ENCODE peak calls at places on chromosomes 1 and 21, in nine cellular contexts. One of them, this sample, is unnamed. For H3K9me3, the result is how much of the 10 kb centered on the place peaks cover.

GRCh38 chr1:52032785-52033131 is 852 bp downstream of the KTI12 start:
- DNase-seq in ovary: peak
- DNase-seq in GM23248: peak
- DNase-seq in astrocyte: peak
- DNase-seq in effector memory CD4-positive, alpha-beta T cell: no peak
- DNase-seq in prostate gland: peak
- DNase-seq in lower lobe of right lung: peak
- DNase-seq in CD8-positive, alpha-beta T cell: no peak
- DNase-seq in WERI-Rb-1: no peak
- DNase-seq in this sample: no peak

GRCh38 chr21:35226960-35227741 is 178.0 kb upstream of the RUNX1 start:
- DNase-seq in astrocyte: no peak
- DNase-seq in CD8-positive, alpha-beta T cell: peak
- DNase-seq in lower lobe of right lung: no peak
- DNase-seq in ovary: no peak
- DNase-seq in GM23248: no peak
- DNase-seq in effector memory CD4-positive, alpha-beta T cell: peak
- DNase-seq in WERI-Rb-1: no peak
- DNase-seq in prostate gland: no peak
- DNase-seq in this sample: no peak

GRCh38 chr21:37874481-37874880 is 41.8 kb downstream of the KCNJ6 start:
- DNase-seq in effector memory CD4-positive, alpha-beta T cell: no peak
- DNase-seq in prostate gland: no peak
- DNase-seq in GM23248: no peak
- DNase-seq in astrocyte: no peak
- DNase-seq in CD8-positive, alpha-beta T cell: no peak
- DNase-seq in ovary: no peak
- DNase-seq in WERI-Rb-1: no peak
- DNase-seq in lower lobe of right lung: no peak
- DNase-seq in this sample: no peak

GRCh38 chr1:160282807-160283206 is 2.1 kb downstream of the PEX19 start:
- DNase-seq in lower lobe of right lung: no peak
- DNase-seq in CD8-positive, alpha-beta T cell: no peak
- DNase-seq in GM23248: no peak
- DNase-seq in prostate gland: no peak
- DNase-seq in astrocyte: no peak
- DNase-seq in effector memory CD4-positive, alpha-beta T cell: no peak
- DNase-seq in WERI-Rb-1: no peak
- DNase-seq in ovary: no peak
- DNase-seq in this sample: no peak

GRCh38 chr1:220544901-220545303 is 17.0 kb downstream of the MARK1 start:
- DNase-seq in WERI-Rb-1: peak
- DNase-seq in lower lobe of right lung: no peak
- DNase-seq in prostate gland: no peak
- DNase-seq in GM23248: peak
- DNase-seq in astrocyte: no peak
- DNase-seq in ovary: no peak
- DNase-seq in CD8-positive, alpha-beta T cell: no peak
- DNase-seq in effector memory CD4-positive, alpha-beta T cell: no peak
- DNase-seq in this sample: no peak

GRCh38 chr1:174131032-174131638 is 28.2 kb upstream of the RABGAP1L start:
- DNase-seq in astrocyte: no peak
- DNase-seq in GM23248: no peak
- DNase-seq in ovary: no peak
- DNase-seq in WERI-Rb-1: peak
- DNase-seq in prostate gland: no peak
- DNase-seq in effector memory CD4-positive, alpha-beta T cell: no peak
- DNase-seq in CD8-positive, alpha-beta T cell: no peak
- DNase-seq in lower lobe of right lung: no peak
- DNase-seq in this sample: no peak

GRCh38 chr1:85334962-85335361 is 58.5 kb upstream of the BCL10 start:
- DNase-seq in CD8-positive, alpha-beta T cell: no peak
- DNase-seq in WERI-Rb-1: no peak
- DNase-seq in ovary: no peak
- DNase-seq in GM23248: no peak
- DNase-seq in lower lobe of right lung: no peak
- DNase-seq in effector memory CD4-positive, alpha-beta T cell: no peak
- DNase-seq in astrocyte: peak
- DNase-seq in prostate gland: no peak
- DNase-seq in this sample: no peak

GRCh38 chr1:70462611-70463010 is 51.5 kb downstream of the CTH start:
- DNase-seq in ovary: no peak
- DNase-seq in prostate gland: no peak
- DNase-seq in lower lobe of right lung: no peak
- DNase-seq in GM23248: no peak
- DNase-seq in CD8-positive, alpha-beta T cell: no peak
- DNase-seq in effector memory CD4-positive, alpha-beta T cell: no peak
- DNase-seq in astrocyte: no peak
- DNase-seq in WERI-Rb-1: no peak
- DNase-seq in this sample: no peak

GRCh38 chr1:30888391-30888790 is 20.2 kb downstream of the SDC3 start:
- DNase-seq in WERI-Rb-1: no peak
- DNase-seq in ovary: peak
- DNase-seq in CD8-positive, alpha-beta T cell: no peak
- DNase-seq in prostate gland: peak
- DNase-seq in lower lobe of right lung: no peak
- DNase-seq in effector memory CD4-positive, alpha-beta T cell: no peak
- DNase-seq in GM23248: peak
- DNase-seq in astrocyte: peak
- DNase-seq in this sample: no peak

GRCh38 chr21:38951095-38951745 is 145.5 kb downstream of the ETS2 start:
- DNase-seq in CD8-positive, alpha-beta T cell: no peak
- DNase-seq in prostate gland: no peak
- DNase-seq in astrocyte: no peak
- DNase-seq in lower lobe of right lung: no peak
- DNase-seq in effector memory CD4-positive, alpha-beta T cell: no peak
- DNase-seq in WERI-Rb-1: no peak
- DNase-seq in ovary: no peak
- DNase-seq in GM23248: peak
- DNase-seq in this sample: no peak

GRCh38 chr1:239562095-239562494 is 175.7 kb downstream of the CHRM3 start:
- DNase-seq in lower lobe of right lung: no peak
- DNase-seq in CD8-positive, alpha-beta T cell: no peak
- DNase-seq in astrocyte: no peak
- DNase-seq in GM23248: no peak
- DNase-seq in effector memory CD4-positive, alpha-beta T cell: no peak
- DNase-seq in WERI-Rb-1: no peak
- DNase-seq in prostate gland: no peak
- DNase-seq in ovary: no peak
- DNase-seq in this sample: no peak
- H3K9me3 ChIP-seq in lower lobe of right lung: under half
- H3K9me3 ChIP-seq in CD8-positive, alpha-beta T cell: under half
- H3K9me3 ChIP-seq in astrocyte: under half
- H3K9me3 ChIP-seq in GM23248: under half
- H3K9me3 ChIP-seq in effector memory CD4-positive, alpha-beta T cell: under half
- H3K9me3 ChIP-seq in WERI-Rb-1: under half
- H3K9me3 ChIP-seq in prostate gland: under half
- H3K9me3 ChIP-seq in ovary: under half
- H3K9me3 ChIP-seq in this sample: under half

GRCh38 chr1:152110365-152110859 is 4.8 kb downstream of the TCHH start:
- DNase-seq in effector memory CD4-positive, alpha-beta T cell: no peak
- DNase-seq in CD8-positive, alpha-beta T cell: no peak
- DNase-seq in astrocyte: peak
- DNase-seq in lower lobe of right lung: peak
- DNase-seq in ovary: no peak
- DNase-seq in WERI-Rb-1: peak
- DNase-seq in prostate gland: peak
- DNase-seq in GM23248: peak
- DNase-seq in this sample: no peak
- H3K9me3 ChIP-seq in effector memory CD4-positive, alpha-beta T cell: under half
- H3K9me3 ChIP-seq in CD8-positive, alpha-beta T cell: under half
- H3K9me3 ChIP-seq in astrocyte: under half
- H3K9me3 ChIP-seq in lower lobe of right lung: under half
- H3K9me3 ChIP-seq in ovary: under half
- H3K9me3 ChIP-seq in WERI-Rb-1: half or more
- H3K9me3 ChIP-seq in prostate gland: under half
- H3K9me3 ChIP-seq in GM23248: under half
- H3K9me3 ChIP-seq in this sample: under half

GRCh38 chr1:116751626-116752025 is 2.6 kb upstream of the CD2 start:
- DNase-seq in astrocyte: no peak
- DNase-seq in effector memory CD4-positive, alpha-beta T cell: no peak
- DNase-seq in WERI-Rb-1: no peak
- DNase-seq in ovary: no peak
- DNase-seq in lower lobe of right lung: no peak
- DNase-seq in CD8-positive, alpha-beta T cell: no peak
- DNase-seq in GM23248: no peak
- DNase-seq in prostate gland: no peak
- DNase-seq in this sample: no peak

GRCh38 chr1:116751149-116751548 is 3.1 kb upstream of the CD2 start:
- DNase-seq in astrocyte: no peak
- DNase-seq in prostate gland: no peak
- DNase-seq in WERI-Rb-1: no peak
- DNase-seq in lower lobe of right lung: no peak
- DNase-seq in ovary: no peak
- DNase-seq in CD8-positive, alpha-beta T cell: no peak
- DNase-seq in effector memory CD4-positive, alpha-beta T cell: no peak
- DNase-seq in GM23248: no peak
- DNase-seq in this sample: no peak

GRCh38 chr1:116743535-116743934 is 10.7 kb upstream of the CD2 start:
- DNase-seq in CD8-positive, alpha-beta T cell: no peak
- DNase-seq in ovary: no peak
- DNase-seq in astrocyte: no peak
- DNase-seq in effector memory CD4-positive, alpha-beta T cell: no peak
- DNase-seq in lower lobe of right lung: no peak
- DNase-seq in prostate gland: no peak
- DNase-seq in WERI-Rb-1: no peak
- DNase-seq in GM23248: peak
- DNase-seq in this sample: no peak

GRCh38 chr1:116748272-116748671 is 6.0 kb upstream of the CD2 start:
- DNase-seq in WERI-Rb-1: no peak
- DNase-seq in GM23248: no peak
- DNase-seq in CD8-positive, alpha-beta T cell: no peak
- DNase-seq in lower lobe of right lung: no peak
- DNase-seq in prostate gland: no peak
- DNase-seq in astrocyte: no peak
- DNase-seq in effector memory CD4-positive, alpha-beta T cell: no peak
- DNase-seq in ovary: no peak
- DNase-seq in this sample: no peak
- H3K9me3 ChIP-seq in WERI-Rb-1: under half
- H3K9me3 ChIP-seq in GM23248: under half
- H3K9me3 ChIP-seq in CD8-positive, alpha-beta T cell: under half
- H3K9me3 ChIP-seq in lower lobe of right lung: under half
- H3K9me3 ChIP-seq in prostate gland: under half
- H3K9me3 ChIP-seq in astrocyte: under half
- H3K9me3 ChIP-seq in effector memory CD4-positive, alpha-beta T cell: under half
- H3K9me3 ChIP-seq in ovary: under half
- H3K9me3 ChIP-seq in this sample: under half

GRCh38 chr1:152148051-152148450 is 11.0 kb downstream of the RPTN start:
- DNase-seq in WERI-Rb-1: no peak
- DNase-seq in ovary: no peak
- DNase-seq in lower lobe of right lung: no peak
- DNase-seq in astrocyte: no peak
- DNase-seq in CD8-positive, alpha-beta T cell: no peak
- DNase-seq in prostate gland: no peak
- DNase-seq in GM23248: no peak
- DNase-seq in effector memory CD4-positive, alpha-beta T cell: no peak
- DNase-seq in this sample: no peak

GRCh38 chr1:152148991-152149390 is 10.0 kb downstream of the RPTN start:
- DNase-seq in lower lobe of right lung: no peak
- DNase-seq in astrocyte: peak
- DNase-seq in GM23248: peak
- DNase-seq in CD8-positive, alpha-beta T cell: no peak
- DNase-seq in ovary: no peak
- DNase-seq in prostate gland: no peak
- DNase-seq in WERI-Rb-1: no peak
- DNase-seq in effector memory CD4-positive, alpha-beta T cell: no peak
- DNase-seq in this sample: no peak

GRCh38 chr1:152145789-152146188 is 13.2 kb downstream of the RPTN start:
- DNase-seq in astrocyte: no peak
- DNase-seq in lower lobe of right lung: no peak
- DNase-seq in ovary: no peak
- DNase-seq in prostate gland: no peak
- DNase-seq in CD8-positive, alpha-beta T cell: no peak
- DNase-seq in WERI-Rb-1: no peak
- DNase-seq in effector memory CD4-positive, alpha-beta T cell: no peak
- DNase-seq in GM23248: no peak
- DNase-seq in this sample: no peak

GRCh38 chr1:152153996-152154395 is 5.0 kb downstream of the RPTN start:
- DNase-seq in CD8-positive, alpha-beta T cell: no peak
- DNase-seq in lower lobe of right lung: no peak
- DNase-seq in ovary: no peak
- DNase-seq in GM23248: no peak
- DNase-seq in prostate gland: no peak
- DNase-seq in astrocyte: no peak
- DNase-seq in effector memory CD4-positive, alpha-beta T cell: no peak
- DNase-seq in WERI-Rb-1: no peak
- DNase-seq in this sample: no peak

GRCh38 chr1:152151646-152152045 is 7.4 kb downstream of the RPTN start:
- DNase-seq in effector memory CD4-positive, alpha-beta T cell: no peak
- DNase-seq in ovary: no peak
- DNase-seq in GM23248: peak
- DNase-seq in astrocyte: no peak
- DNase-seq in CD8-positive, alpha-beta T cell: no peak
- DNase-seq in lower lobe of right lung: no peak
- DNase-seq in prostate gland: no peak
- DNase-seq in WERI-Rb-1: no peak
- DNase-seq in this sample: no peak
- H3K9me3 ChIP-seq in effector memory CD4-positive, alpha-beta T cell: under half
- H3K9me3 ChIP-seq in ovary: under half
- H3K9me3 ChIP-seq in GM23248: under half
- H3K9me3 ChIP-seq in astrocyte: under half
- H3K9me3 ChIP-seq in CD8-positive, alpha-beta T cell: under half
- H3K9me3 ChIP-seq in lower lobe of right lung: under half
- H3K9me3 ChIP-seq in prostate gland: under half
- H3K9me3 ChIP-seq in WERI-Rb-1: under half
- H3K9me3 ChIP-seq in this sample: under half

DNA sequence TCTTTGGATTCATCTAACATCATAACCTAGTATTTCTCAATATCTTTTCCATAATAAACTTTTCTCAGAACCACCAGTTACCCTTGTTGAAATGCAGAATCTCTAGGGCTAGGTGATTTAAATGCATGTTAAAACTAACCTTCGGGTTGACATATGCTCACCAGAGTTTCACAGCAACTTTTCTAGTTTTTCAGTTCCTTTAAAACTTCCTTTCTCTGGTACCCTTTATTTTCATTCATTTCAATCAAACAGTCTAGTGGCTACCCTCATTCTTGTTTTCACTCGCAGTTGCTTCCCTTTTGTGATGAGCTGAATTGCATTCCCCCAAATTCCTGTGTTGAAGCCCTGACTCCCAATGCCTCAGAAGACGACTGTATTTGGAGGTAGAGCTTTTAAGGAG is 712.8 kb upstream of the CHRM3 start:
- DNase-seq in astrocyte: no peak
- DNase-seq in ovary: no peak
- DNase-seq in lower lobe of right lung: no peak
- DNase-seq in WERI-Rb-1: no peak
- DNase-seq in prostate gland: no peak
- DNase-seq in GM23248: no peak
- DNase-seq in CD8-positive, alpha-beta T cell: no peak
- DNase-seq in effector memory CD4-positive, alpha-beta T cell: no peak
- DNase-seq in this sample: no peak
- H3K9me3 ChIP-seq in astrocyte: under half
- H3K9me3 ChIP-seq in ovary: under half
- H3K9me3 ChIP-seq in lower lobe of right lung: under half
- H3K9me3 ChIP-seq in WERI-Rb-1: under half
- H3K9me3 ChIP-seq in prostate gland: under half
- H3K9me3 ChIP-seq in GM23248: under half
- H3K9me3 ChIP-seq in CD8-positive, alpha-beta T cell: under half
- H3K9me3 ChIP-seq in effector memory CD4-positive, alpha-beta T cell: under half
- H3K9me3 ChIP-seq in this sample: under half

GRCh38 chr21:45584786-45585185 is 42.5 kb upstream of the SLC19A1 start:
- DNase-seq in GM23248: no peak
- DNase-seq in WERI-Rb-1: peak
- DNase-seq in astrocyte: no peak
- DNase-seq in ovary: no peak
- DNase-seq in CD8-positive, alpha-beta T cell: no peak
- DNase-seq in lower lobe of right lung: peak
- DNase-seq in prostate gland: no peak
- DNase-seq in effector memory CD4-positive, alpha-beta T cell: no peak
- DNase-seq in this sample: no peak
- H3K9me3 ChIP-seq in GM23248: under half
- H3K9me3 ChIP-seq in WERI-Rb-1: under half
- H3K9me3 ChIP-seq in astrocyte: under half
- H3K9me3 ChIP-seq in ovary: under half
- H3K9me3 ChIP-seq in CD8-positive, alpha-beta T cell: under half
- H3K9me3 ChIP-seq in lower lobe of right lung: under half
- H3K9me3 ChIP-seq in prostate gland: under half
- H3K9me3 ChIP-seq in effector memory CD4-positive, alpha-beta T cell: under half
- H3K9me3 ChIP-seq in this sample: under half